ENCODE peak calls at places on chromosomes 6 and 20, in five cellular contexts. V is astrocyte of the spinal cord, T is frontal cortex, K is A549, F is HFF-Myc. H is an unnamed sample.

GRCh38 chr6:20021795-20022194 is 184.6 kb downstream of the ID4 start:
- DNase-seq in F (no peak), K (no peak), V (no peak), T (no peak), H (no peak)

GRCh38 chr6:167826230-167827061 is at the start of gene AFDN:
- DNase-seq in V (no peak), K (peak), F (no peak), T (peak), H (peak)

GRCh38 chr6:51432481-51432880 is 613.8 kb downstream of the TFAP2B start:
- DNase-seq in T (no peak), V (no peak), K (no peak), F (no peak), H (no peak)

GRCh38 chr20:63492518-63492917 is 6.4 kb downstream of the EEF1A2 start:
- DNase-seq in V (no peak), F (no peak), K (no peak), T (no peak), H (no peak)

GRCh38 chr20:15699431-15700146 is 873.7 kb downstream of the KIF16B start:
- DNase-seq in K (no peak), F (no peak), V (no peak), T (no peak), H (peak)

GRCh38 chr6:11711644-11711993 is 67.0 kb downstream of the ADTRP start:
- DNase-seq in T (no peak), F (no peak), K (no peak), V (no peak), H (no peak)

GRCh38 chr6:137165375-137166246 is 7.8 kb downstream of the IL22RA2 start:
- DNase-seq in F (no peak), V (no peak), K (peak), T (no peak), H (peak)

GRCh38 chr6:113625850-113626249 is 231.3 kb upstream of the MARCKS start:
- DNase-seq in V (no peak), F (no peak), T (no peak), K (no peak), H (no peak)

GRCh38 chr6:150208606-150209352 is 65.9 kb downstream of the PPP1R14C start:
- DNase-seq in K (no peak), T (no peak), F (no peak), V (no peak), H (peak)

GRCh38 chr20:24650091-24650490 is 180.7 kb downstream of the SYNDIG1 start:
- DNase-seq in F (no peak), T (no peak), K (no peak), V (peak), H (peak)

GRCh38 chr6:128316258-128316952 is 204.0 kb downstream of the PTPRK start:
- DNase-seq in K (no peak), T (no peak), V (no peak), F (no peak), H (no peak)

GRCh38 chr20:18634501-18634900 is 46.6 kb downstream of the DTD1 start:
- DNase-seq in V (no peak), F (no peak), T (no peak), K (no peak), H (no peak)

GRCh38 chr6:40526036-40526435 is 61.1 kb downstream of the LRFN2 start:
- DNase-seq in K (no peak), F (no peak), V (no peak), T (no peak), H (no peak)

GRCh38 chr20:48209102-48209501 is 423.8 kb upstream of the SULF2 start:
- DNase-seq in V (no peak), F (no peak), K (no peak), T (no peak), H (no peak)

GRCh38 chr20:23361108-23361650 is 803 bp upstream of the GZF1 start:
- DNase-seq in K (peak), T (no peak), V (no peak), F (no peak), H (no peak)

GRCh38 chr20:3203315-3204123 is 963 bp downstream of the DDRGK1 start:
- DNase-seq in V (peak), F (no peak), K (no peak), T (no peak), H (no peak)

GRCh38 chr6:138086573-138087196 is 20.5 kb downstream of the PERP start:
- DNase-seq in V (peak), K (peak), T (no peak), F (no peak), H (peak)

GRCh38 chr20:41140226-41141133 is 3.1 kb downstream of the PLCG1 start:
- DNase-seq in K (no peak), T (no peak), F (no peak), V (no peak), H (no peak)

GRCh38 chr20:11195169-11195568 is 521.4 kb upstream of the JAG1 start:
- DNase-seq in V (no peak), T (no peak), K (no peak), F (no peak), H (no peak)

GRCh38 chr6:45607818-45608217 is 230.1 kb upstream of the SUPT3H start:
- DNase-seq in K (no peak), F (no peak), V (peak), T (no peak), H (peak)

GRCh38 chr6:34338377-34338776 is 54.1 kb downstream of the NUDT3 start:
- DNase-seq in V (no peak), T (no peak), F (no peak), K (no peak), H (no peak)

GRCh38 chr6:49839957-49840356 is 26.4 kb downstream of the CRISP1 start:
- DNase-seq in F (no peak), V (no peak), T (no peak), K (no peak), H (no peak)

GRCh38 chr20:17953935-17954334 is 14.7 kb downstream of the SNX5 start:
- DNase-seq in K (no peak), T (no peak), V (no peak), F (no peak), H (no peak)

GRCh38 chr20:41170386-41171105 is 33.2 kb downstream of the PLCG1 start:
- DNase-seq in K (no peak), T (no peak), V (no peak), F (no peak), H (no peak)

GRCh38 chr20:59908855-59909254 is 24.6 kb downstream of the SYCP2 start:
- DNase-seq in T (no peak), F (no peak), V (no peak), K (no peak), H (no peak)

GRCh38 chr6:71289039-71289801 is 609 bp downstream of the OGFRL1 start:
- DNase-seq in K (peak), F (no peak), V (peak), T (no peak), H (no peak)

GRCh38 chr6:10719386-10720228 is 3.3 kb upstream of the TMEM14C start:
- DNase-seq in F (no peak), T (no peak), V (peak), K (no peak), H (no peak)

GRCh38 chr6:145502417-145502816 is 232.9 kb downstream of the EPM2A start:
- DNase-seq in F (no peak), V (no peak), K (peak), T (no peak), H (no peak)

GRCh38 chr6:48123601-48124000 is 12.6 kb upstream of the PTCHD4 start:
- DNase-seq in T (no peak), F (no peak), K (no peak), V (no peak), H (no peak)

GRCh38 chr6:106315765-106316375 is 9.7 kb downstream of the ATG5 start:
- DNase-seq in V (peak), F (no peak), T (no peak), K (no peak), H (no peak)

GRCh38 chr6:8731874-8732273 is 296.5 kb upstream of the SLC35B3 start:
- DNase-seq in V (no peak), F (no peak), T (no peak), K (no peak), H (peak)

GRCh38 chr6:131629656-131630055 is 1.6 kb upstream of the MED23 start:
- DNase-seq in F (no peak), V (no peak), K (no peak), T (no peak), H (no peak)

GRCh38 chr6:145814035-145814500 is 527 bp downstream of the FBXO30 start:
- DNase-seq in T (peak), K (peak), F (no peak), V (peak), H (peak)

GRCh38 chr6:148157841-148158240 is 184.8 kb upstream of the SASH1 start:
- DNase-seq in K (no peak), V (no peak), T (no peak), F (no peak), H (no peak)

H was measured in H4.